ENCODE peak calls at places on chromosomes 2 and 18, in four cellular contexts. Y, V, M and U are unnamed samples.

GRCh38 chr18:36066001-36066400 is 1.4 kb downstream of the RPRD1A start:
- DNase-seq in V (no peak), M (peak), Y (no peak), U (no peak)

GRCh38 chr2:73983322-73984202 is 1.1 kb upstream of the TET3 start:
- DNase-seq in V (peak), M (no peak), Y (peak), U (no peak)

GRCh38 chr2:143026411-143027054 is 102.7 kb upstream of the ARHGAP15 start:
- DNase-seq in V (no peak), Y (no peak), M (no peak), U (no peak)

GRCh38 chr2:132824716-132825115 is 154.7 kb upstream of the LYPD1 start:
- DNase-seq in M (peak), V (no peak), Y (no peak), U (peak)

GRCh38 chr2:181685150-181685688 is 4.9 kb upstream of the NEUROD1 start:
- DNase-seq in M (peak), V (no peak), Y (no peak), U (no peak)

GRCh38 chr2:233482616-233483015 is 84.0 kb downstream of the USP40 start:
- DNase-seq in V (no peak), Y (no peak), M (no peak), U (no peak)

GRCh38 chr2:68730828-68731227 is 3.8 kb upstream of the ARHGAP25 start:
- DNase-seq in M (peak), V (no peak), Y (peak), U (no peak)

GRCh38 chr2:167944825-167945659 is 302.4 kb downstream of the STK39 start:
- DNase-seq in Y (no peak), V (no peak), M (peak), U (no peak)

GRCh38 chr2:52629531-52629930 is 1138.1 kb upstream of the CHAC2 start:
- DNase-seq in V (no peak), M (no peak), Y (no peak), U (no peak)

GRCh38 chr2:113105047-113105446 is 22.4 kb upstream of the IL1RN start:
- DNase-seq in V (no peak), Y (no peak), M (peak), U (peak)

GRCh38 chr2:1930376-1930775 is 186.1 kb upstream of the PXDN start:
- DNase-seq in V (no peak), Y (no peak), M (no peak), U (no peak)

GRCh38 chr2:96530474-96531357 is 5.8 kb upstream of the ARID5A start:
- DNase-seq in Y (no peak), V (no peak), M (no peak), U (no peak)

GRCh38 chr18:69599377-69599776 is 198.7 kb downstream of the DOK6 start:
- DNase-seq in M (no peak), Y (no peak), V (no peak), U (no peak)

GRCh38 chr18:57475903-57476302 is 40.7 kb downstream of the ONECUT2 start:
- DNase-seq in Y (no peak), V (no peak), M (no peak), U (no peak)

GRCh38 chr18:44723366-44723765 is 42.7 kb downstream of the SETBP1 start:
- DNase-seq in Y (no peak), M (no peak), V (peak), U (no peak)

GRCh38 chr18:39571511-39571910 is 2005.9 kb upstream of the CELF4 start:
- DNase-seq in Y (no peak), V (no peak), M (peak), U (no peak)

GRCh38 chr2:240368746-240369724 is 66.4 kb upstream of the GPC1 start:
- DNase-seq in V (no peak), M (no peak), Y (peak), U (no peak)

GRCh38 chr18:38011446-38011845 is 445.8 kb upstream of the CELF4 start:
- DNase-seq in M (no peak), V (no peak), Y (no peak), U (no peak)

GRCh38 chr2:222844323-222844722 is 16.5 kb upstream of the ACSL3 start:
- DNase-seq in V (no peak), M (peak), Y (no peak), U (peak)

GRCh38 chr2:216030210-216030609 is 16.9 kb upstream of the MREG start:
- DNase-seq in V (no peak), Y (no peak), M (no peak), U (no peak)

GRCh38 chr2:43759195-43759594 is 14.6 kb upstream of the DYNC2LI1 start:
- DNase-seq in V (no peak), M (peak), Y (peak), U (peak)

GRCh38 chr2:235264121-235264493 is 229.7 kb upstream of the AGAP1 start:
- DNase-seq in Y (no peak), M (no peak), V (no peak), U (no peak)

GRCh38 chr2:127401757-127402695 is 14.3 kb upstream of the MAP3K2 start:
- DNase-seq in V (no peak), M (peak), Y (peak), U (no peak)

GRCh38 chr2:20419752-20420151 is 27.1 kb upstream of the RHOB start:
- DNase-seq in M (no peak), V (no peak), Y (no peak), U (no peak)

GRCh38 chr2:171923206-171923605 is 945 bp downstream of the HAT1 start:
- DNase-seq in M (peak), V (peak), Y (peak), U (no peak)

GRCh38 chr2:16154501-16155280 is 214.3 kb downstream of the MYCN start:
- DNase-seq in V (no peak), M (no peak), Y (no peak), U (no peak)

GRCh38 chr2:70161069-70161534 is 29.7 kb downstream of the C2orf42 start:
- DNase-seq in Y (no peak), V (peak), M (no peak), U (no peak)

GRCh38 chr18:2402084-2402483 is 169.2 kb downstream of the METTL4 start:
- DNase-seq in Y (no peak), M (peak), V (no peak), U (no peak)

GRCh38 chr2:130840506-130840905 is 3.8 kb downstream of the ARHGEF4 start:
- DNase-seq in Y (no peak), V (no peak), M (no peak), U (no peak)

GRCh38 chr2:143528021-143528420 is 398.8 kb downstream of the ARHGAP15 start:
- DNase-seq in V (no peak), Y (no peak), M (no peak), U (no peak)

GRCh38 chr2:231930601-231931281 is 4.5 kb upstream of the NPPC start:
- DNase-seq in M (no peak), Y (no peak), V (no peak), U (no peak)